ENCODE peak calls at places on chromosomes 3 and 15, in eight cellular contexts. One of them, this sample, is unnamed.

GRCh38 chr3:20043398-20043797 is 3.2 kb downstream of the KAT2B start:
- DNase-seq in Panc1: no peak
- DNase-seq in SW480: no peak
- DNase-seq in epithelial cell of esophagus: no peak
- DNase-seq in ELR: no peak
- DNase-seq in lung microvascular endothelial cell: peak; percentile 44
- DNase-seq in activated T-helper 1 cell treated with Interleukin-2 at 50 U/mL for 16 hours: peak; percentile 27
- DNase-seq in mesothelial cell of epicardium: no peak
- DNase-seq in this sample: no peak

GRCh38 chr3:17195192-17195611 is 310.4 kb downstream of the PLCL2 start:
- DNase-seq in lung microvascular endothelial cell: no peak
- DNase-seq in mesothelial cell of epicardium: no peak
- DNase-seq in epithelial cell of esophagus: no peak
- DNase-seq in Panc1: no peak
- DNase-seq in activated T-helper 1 cell treated with Interleukin-2 at 50 U/mL for 16 hours: no peak
- DNase-seq in SW480: no peak
- DNase-seq in ELR: no peak
- DNase-seq in this sample: no peak

GRCh38 chr3:29520764-29521163 is 239.9 kb downstream of the RBMS3 start:
- DNase-seq in lung microvascular endothelial cell: no peak
- DNase-seq in SW480: no peak
- DNase-seq in epithelial cell of esophagus: no peak
- DNase-seq in mesothelial cell of epicardium: no peak
- DNase-seq in Panc1: no peak
- DNase-seq in activated T-helper 1 cell treated with Interleukin-2 at 50 U/mL for 16 hours: no peak
- DNase-seq in ELR: no peak
- DNase-seq in this sample: no peak

GRCh38 chr3:46934508-46935167 is 41.9 kb downstream of the CCDC12 start:
- DNase-seq in activated T-helper 1 cell treated with Interleukin-2 at 50 U/mL for 16 hours: no peak
- DNase-seq in Panc1: peak; percentile 13
- DNase-seq in SW480: no peak
- DNase-seq in mesothelial cell of epicardium: no peak
- DNase-seq in ELR: peak; percentile 63
- DNase-seq in epithelial cell of esophagus: peak; percentile 92
- DNase-seq in lung microvascular endothelial cell: peak; percentile 37
- DNase-seq in this sample: no peak

GRCh38 chr15:39438795-39439577 is 141.9 kb upstream of the THBS1 start:
- DNase-seq in ELR: peak; percentile 13
- DNase-seq in Panc1: no peak
- DNase-seq in activated T-helper 1 cell treated with Interleukin-2 at 50 U/mL for 16 hours: no peak
- DNase-seq in mesothelial cell of epicardium: no peak
- DNase-seq in lung microvascular endothelial cell: no peak
- DNase-seq in SW480: no peak
- DNase-seq in epithelial cell of esophagus: no peak
- DNase-seq in this sample: no peak

GRCh38 chr3:171376125-171376947 is 83.9 kb downstream of the TNIK start:
- DNase-seq in ELR: no peak
- DNase-seq in lung microvascular endothelial cell: no peak
- DNase-seq in mesothelial cell of epicardium: no peak
- DNase-seq in Panc1: no peak
- DNase-seq in activated T-helper 1 cell treated with Interleukin-2 at 50 U/mL for 16 hours: no peak
- DNase-seq in epithelial cell of esophagus: peak; percentile 34
- DNase-seq in SW480: no peak
- DNase-seq in this sample: no peak

GRCh38 chr3:142913432-142913831 is 24.5 kb upstream of the PCOLCE2 start:
- DNase-seq in SW480: no peak
- DNase-seq in lung microvascular endothelial cell: no peak
- DNase-seq in activated T-helper 1 cell treated with Interleukin-2 at 50 U/mL for 16 hours: no peak
- DNase-seq in mesothelial cell of epicardium: no peak
- DNase-seq in ELR: no peak
- DNase-seq in epithelial cell of esophagus: no peak
- DNase-seq in Panc1: no peak
- DNase-seq in this sample: no peak

GRCh38 chr3:54176106-54176505 is 53.8 kb downstream of the CACNA2D3 start:
- DNase-seq in lung microvascular endothelial cell: no peak
- DNase-seq in activated T-helper 1 cell treated with Interleukin-2 at 50 U/mL for 16 hours: no peak
- DNase-seq in SW480: no peak
- DNase-seq in ELR: no peak
- DNase-seq in epithelial cell of esophagus: no peak
- DNase-seq in Panc1: no peak
- DNase-seq in mesothelial cell of epicardium: no peak
- DNase-seq in this sample: no peak

GRCh38 chr3:55017876-55018275 is 90.0 kb upstream of the LRTM1 start:
- DNase-seq in ELR: no peak
- DNase-seq in epithelial cell of esophagus: no peak
- DNase-seq in activated T-helper 1 cell treated with Interleukin-2 at 50 U/mL for 16 hours: no peak
- DNase-seq in lung microvascular endothelial cell: no peak
- DNase-seq in mesothelial cell of epicardium: no peak
- DNase-seq in SW480: no peak
- DNase-seq in Panc1: no peak
- DNase-seq in this sample: no peak

GRCh38 chr3:133196527-133196926 is 158.3 kb downstream of the TMEM108 start:
- DNase-seq in activated T-helper 1 cell treated with Interleukin-2 at 50 U/mL for 16 hours: no peak
- DNase-seq in ELR: no peak
- DNase-seq in SW480: no peak
- DNase-seq in Panc1: no peak
- DNase-seq in mesothelial cell of epicardium: no peak
- DNase-seq in epithelial cell of esophagus: no peak
- DNase-seq in lung microvascular endothelial cell: no peak
- DNase-seq in this sample: no peak

GRCh38 chr3:141076821-141077571 is 25.8 kb downstream of the SPSB4 start:
- DNase-seq in ELR: no peak
- DNase-seq in lung microvascular endothelial cell: no peak
- DNase-seq in SW480: peak; percentile 2
- DNase-seq in activated T-helper 1 cell treated with Interleukin-2 at 50 U/mL for 16 hours: no peak
- DNase-seq in mesothelial cell of epicardium: peak; percentile 83
- DNase-seq in Panc1: no peak
- DNase-seq in epithelial cell of esophagus: no peak
- DNase-seq in this sample: no peak

This sample was measured in dermis microvascular lymphatic vessel endothelial cell.